ENCODE peak calls at places on chromosomes 1 and 21, in seven cellular contexts. M is astrocyte of the spinal cord; U is DMS 273 treated with DMSO at 0.1 percent for 48 hours; L is uterus; I is stimulated activated CD4-positive, alpha-beta T cell treated with anti-CD3 and anti-CD28 coated beads, Interleukin-1b, Interleukin-23, amount 100 ng/mL, for 4 hours; Y is AG10803; V is NCI-H774. H is an unnamed sample.

GRCh38 chr1:16392740-16393139 is 25.7 kb downstream of the SZRD1 start:
- DNase-seq in L (no peak), I (no peak), V (no peak), Y (no peak), M (no peak), U (no peak), H (no peak)

GRCh38 chr1:216824511-216824910 is 101.3 kb upstream of the ESRRG start:
- DNase-seq in V (no peak), M (no peak), U (no peak), I (no peak), L (no peak), Y (no peak), H (no peak)

GRCh38 chr1:1764876-1765478 is 13.3 kb downstream of the NADK start:
- DNase-seq in U (no peak), L (no peak), Y (no peak), I (no peak), M (no peak), V (no peak), H (no peak)

GRCh38 chr1:213067366-213067765 is 16.3 kb downstream of the RPS6KC1 start:
- DNase-seq in M (no peak), V (no peak), L (no peak), Y (no peak), U (no peak), I (no peak), H (no peak)

GRCh38 chr1:228463559-228464455 is 23.4 kb upstream of the RNF187 start:
- DNase-seq in M (no peak), I (peak), L (no peak), U (no peak), Y (no peak), V (no peak), H (no peak)

GRCh38 chr1:204065174-204065985 is 7.5 kb upstream of the SOX13 start:
- DNase-seq in L (peak), Y (no peak), I (no peak), U (no peak), M (peak), V (no peak), H (peak)

GRCh38 chr1:173669491-173669941 is at the start of gene ANKRD45:
- DNase-seq in M (peak), V (no peak), L (peak), Y (peak), I (no peak), U (no peak), H (peak)

GRCh38 chr1:190178827-190179226 is 298.8 kb downstream of the BRINP3 start:
- DNase-seq in I (no peak), V (no peak), U (no peak), Y (no peak), L (no peak), M (no peak), H (no peak)

GRCh38 chr1:231460614-231461013 is 38.5 kb upstream of the EGLN1 start:
- DNase-seq in I (peak), M (peak), U (no peak), Y (peak), V (no peak), L (no peak), H (no peak)

GRCh38 chr1:154478639-154479038 is 23.4 kb upstream of the TDRD10 start:
- DNase-seq in Y (peak), L (no peak), M (peak), I (no peak), U (no peak), V (no peak), H (no peak)

GRCh38 chr1:182269097-182269496 is 122.5 kb downstream of the GLUL start:
- DNase-seq in L (no peak), V (no peak), U (no peak), I (no peak), Y (no peak), M (no peak), H (no peak)

GRCh38 chr1:173532237-173532636 is 55.1 kb downstream of the PRDX6 start:
- DNase-seq in I (no peak), V (no peak), U (no peak), L (no peak), Y (no peak), M (peak), H (no peak)

GRCh38 chr1:70542040-70542439 is 131.0 kb downstream of the CTH start:
- DNase-seq in V (no peak), I (no peak), L (no peak), U (no peak), Y (no peak), M (no peak), H (no peak)

GRCh38 chr1:26066857-26067256 is 573 bp downstream of the TRIM63 start:
- DNase-seq in L (peak), Y (no peak), I (no peak), M (no peak), U (no peak), V (no peak), H (no peak)

GRCh38 chr21:29261555-29262540 is 36.9 kb upstream of the BACH1 start:
- DNase-seq in Y (no peak), U (no peak), V (no peak), M (no peak), L (no peak), I (no peak), H (no peak)

GRCh38 chr1:29501227-29501976 is 265.1 kb downstream of the PTPRU start:
- DNase-seq in L (no peak), V (no peak), Y (no peak), M (no peak), I (no peak), U (no peak), H (no peak)

GRCh38 chr1:240691521-240692338 is 79.8 kb upstream of the GREM2 start:
- DNase-seq in U (peak), M (peak), Y (peak), V (peak), L (peak), I (no peak), H (peak)

GRCh38 chr1:213988639-213989070 is 882 bp downstream of the PROX1 start:
- DNase-seq in L (no peak), U (no peak), V (peak), M (no peak), Y (no peak), I (no peak), H (no peak)

GRCh38 chr1:212178830-212179370 is 106.3 kb upstream of the PPP2R5A start:
- DNase-seq in Y (peak), V (no peak), I (no peak), L (no peak), M (peak), U (no peak), H (no peak)

GRCh38 chr1:218660678-218661053 is 315.5 kb downstream of the TGFB2 start:
- DNase-seq in L (no peak), Y (peak), M (peak), I (no peak), U (no peak), V (no peak), H (no peak)

GRCh38 chr1:33219886-33220661 is 36.2 kb upstream of the ZNF362 start:
- DNase-seq in Y (no peak), V (no peak), I (no peak), L (no peak), M (peak), U (peak), H (no peak)

GRCh38 chr1:37602750-37603694 is 7.3 kb upstream of the GNL2 start:
- DNase-seq in I (no peak), V (peak), L (no peak), U (no peak), Y (peak), M (peak), H (no peak)

GRCh38 chr21:42746593-42747266 is 93.3 kb downstream of the PDE9A start:
- DNase-seq in M (no peak), I (no peak), L (no peak), V (no peak), U (no peak), Y (no peak), H (no peak)

GRCh38 chr1:231185391-231185790 is 23.5 kb downstream of the TRIM67 start:
- DNase-seq in V (no peak), I (no peak), L (no peak), Y (no peak), U (no peak), M (no peak), H (no peak)

GRCh38 chr1:201184734-201185453 is 5.7 kb upstream of the IGFN1 start:
- DNase-seq in Y (peak), L (peak), I (no peak), V (peak), M (peak), U (peak), H (peak)

GRCh38 chr21:38284221-38284620 is 27.4 kb downstream of the KCNJ15 start:
- DNase-seq in M (no peak), I (no peak), U (no peak), Y (no peak), L (no peak), V (no peak), H (no peak)

GRCh38 chr21:38297193-38297592 is 40.4 kb downstream of the KCNJ15 start:
- DNase-seq in V (no peak), M (peak), Y (peak), I (no peak), L (no peak), U (no peak), H (peak)

H was measured in fibroblast of gingiva.